ENCODE peak calls at places on chromosome 13, in nine cellular contexts. L, F, N, Q, J, G, Z, T and O are unnamed samples.
A peak's percentile ranks its signal among the peaks of the same experiment; 100 is the strongest.

GRCh38 chr13:61685683-61686013 is 270.0 kb upstream of the PCDH20 start:
- DNase-seq in Q (peak; percentile 23), F (peak; percentile 6), G (no peak), Z (no peak), J (no peak), L (no peak), T (no peak), N (no peak), O (peak; percentile 16)

GRCh38 chr13:49443327-49443688 is 556 bp downstream of the CAB39L start:
- DNase-seq in L (no peak), Q (no peak), F (peak; percentile 44), G (no peak), J (peak; percentile 47), T (peak; percentile 41), Z (peak; percentile 52), N (no peak), O (peak; percentile 41)

GRCh38 chr13:114123876-114124275 is 8.5 kb downstream of the RASA3 start:
- DNase-seq in Q (no peak), G (no peak), F (no peak), N (no peak), L (no peak), Z (no peak), T (no peak), J (no peak), O (no peak)

GRCh38 chr13:29924482-29924884 is 74.1 kb upstream of the UBL3 start:
- DNase-seq in Q (no peak), T (peak; percentile 59), L (no peak), J (peak; percentile 34), F (peak; percentile 15), G (no peak), Z (peak; percentile 89), N (no peak), O (peak; percentile 66)

GRCh38 chr13:78102121-78102677 is 183.6 kb upstream of the EDNRB start:
- DNase-seq in Z (peak; percentile 6), F (peak; percentile 95), G (peak; percentile 60), J (peak; percentile 93), Q (no peak), L (no peak), N (no peak), T (peak; percentile 87), O (no peak)

GRCh38 chr13:99792079-99792921 is 179.3 kb downstream of the ZIC5 start:
- DNase-seq in G (no peak), Q (no peak), N (no peak), L (no peak), F (no peak), T (no peak), Z (no peak), J (no peak), O (no peak)

GRCh38 chr13:59416561-59416960 is 747.2 kb downstream of the DIAPH3 start:
- DNase-seq in T (no peak), G (no peak), F (no peak), L (no peak), Q (no peak), N (no peak), Z (no peak), J (no peak), O (no peak)

GRCh38 chr13:30303269-30303668 is 4.1 kb downstream of the KATNAL1 start:
- DNase-seq in L (no peak), Z (peak; percentile 53), G (no peak), J (no peak), F (no peak), T (no peak), N (no peak), Q (no peak), O (no peak)

GRCh38 chr13:33452873-33453558 is 167.5 kb upstream of the STARD13 start:
- DNase-seq in G (no peak), Z (no peak), Q (no peak), T (no peak), L (no peak), F (no peak), J (no peak), N (no peak), O (no peak)

GRCh38 chr13:43448605-43449004 is 338.2 kb downstream of the ENOX1 start:
- DNase-seq in T (no peak), G (no peak), Z (no peak), Q (peak; percentile 28), F (no peak), N (no peak), J (no peak), L (no peak), O (no peak)

GRCh38 chr13:97892717-97893116 is 60.8 kb upstream of the IPO5 start:
- DNase-seq in F (no peak), N (no peak), J (no peak), Z (peak; percentile 55), G (no peak), Q (no peak), L (no peak), T (peak; percentile 52), O (no peak)